ENCODE peak calls at places on chromosomes 6 and 20, in eight cellular contexts. L, N, M, J, K, V, C and G are unnamed samples.

GRCh38 chr6:107466062-107466461 is 6.7 kb upstream of the PDSS2 start:
- DNase-seq in C (no peak), J (no peak), N (no peak), K (no peak), M (no peak), L (no peak), V (no peak), G (no peak)

GRCh38 chr6:131383421-131384411 is 189.3 kb upstream of the ARG1 start:
- DNase-seq in M (peak; percentile 12), J (no peak), N (no peak), C (no peak), L (no peak), K (no peak), V (peak; percentile 33), G (no peak)

GRCh38 chr20:8812818-8813217 is 256.1 kb upstream of the PLCB4 start:
- DNase-seq in C (no peak), M (no peak), N (no peak), L (no peak), V (no peak), K (no peak), J (no peak), G (peak; percentile 46)

GRCh38 chr6:167501831-167502385 is 177.0 kb downstream of the TTLL2 start:
- DNase-seq in J (peak; percentile 51), K (peak; percentile 13), L (no peak), M (no peak), N (no peak), C (peak; percentile 69), V (no peak), G (peak; percentile 45)

GRCh38 chr20:19741914-19742313 is 16.1 kb upstream of the RIN2 start:
- DNase-seq in C (no peak), L (no peak), J (no peak), N (no peak), M (no peak), K (no peak), V (peak; percentile 53), G (no peak)

GRCh38 chr6:42020967-42021366 is 29.4 kb upstream of the TAF8 start:
- DNase-seq in L (no peak), N (no peak), K (no peak), V (no peak), M (no peak), C (no peak), J (no peak), G (no peak)

GRCh38 chr20:53493201-53493908 is 100.3 kb downstream of the ZNF217 start:
- DNase-seq in K (no peak), J (no peak), L (no peak), C (no peak), M (peak; percentile 59), N (no peak), V (no peak), G (no peak)

GRCh38 chr6:151263967-151264366 is 24.2 kb downstream of the AKAP12 start:
- DNase-seq in N (no peak), M (peak; percentile 45), L (no peak), V (peak; percentile 44), K (no peak), C (no peak), J (no peak), G (peak; percentile 70)

GRCh38 chr6:31826793-31827285 is 699 bp upstream of the HSPA1B start:
- DNase-seq in V (peak; percentile 93), J (peak; percentile 53), C (peak; percentile 93), M (peak; percentile 88), K (no peak), N (no peak), L (peak; percentile 95), G (peak; percentile 93)

GRCh38 chr20:44841955-44842354 is 31.6 kb upstream of the RIMS4 start:
- DNase-seq in V (no peak), M (no peak), N (no peak), K (no peak), C (no peak), J (no peak), L (no peak), G (no peak)

GRCh38 chr20:46073024-46073423 is 16.7 kb downstream of the NCOA5 start:
- DNase-seq in L (no peak), M (no peak), K (no peak), C (no peak), N (no peak), V (no peak), J (no peak), G (no peak)

GRCh38 chr6:136889271-136890193 is 32.6 kb upstream of the SLC35D3 start:
- DNase-seq in L (no peak), M (no peak), C (no peak), J (no peak), V (no peak), N (no peak), K (no peak), G (no peak)

GRCh38 chr6:13681305-13682061 is 30.2 kb downstream of the RANBP9 start:
- DNase-seq in V (no peak), C (no peak), K (no peak), N (no peak), M (no peak), J (no peak), L (no peak), G (no peak)

GRCh38 chr6:25350593-25350992 is 71.4 kb downstream of the CARMIL1 start:
- DNase-seq in C (no peak), V (no peak), M (no peak), J (no peak), K (no peak), L (no peak), N (no peak), G (no peak)

GRCh38 chr6:138572200-138572875 is 73.0 kb upstream of the NHSL1 start:
- DNase-seq in K (no peak), L (peak; percentile 71), J (peak; percentile 93), M (peak; percentile 83), C (peak; percentile 82), V (peak; percentile 91), N (no peak), G (peak; percentile 71)

GRCh38 chr6:138572885-138573284 is 73.6 kb upstream of the NHSL1 start:
- DNase-seq in L (no peak), N (no peak), V (no peak), J (no peak), M (no peak), K (no peak), C (no peak), G (no peak)

GRCh38 chr6:138571174-138571573 is 71.9 kb upstream of the NHSL1 start:
- DNase-seq in J (no peak), N (no peak), K (no peak), M (no peak), C (no peak), L (no peak), V (no peak), G (no peak)

GRCh38 chr6:138570716-138571020 is 71.4 kb upstream of the NHSL1 start:
- DNase-seq in C (no peak), N (no peak), L (no peak), K (no peak), M (no peak), J (no peak), V (no peak), G (no peak)

GRCh38 chr6:138571585-138572199 is 72.4 kb upstream of the NHSL1 start:
- DNase-seq in M (no peak), N (no peak), K (no peak), J (no peak), V (peak; percentile 54), L (no peak), C (no peak), G (no peak)
- H3K4me3 ChIP-seq in M (peak overlapping the region; percentile 59), N (peak overlapping the region; percentile 59), K (peak overlapping the region; percentile 28), J (peak overlapping the region; percentile 27), V (peak overlapping the region; percentile 62), L (peak overlapping the region; percentile 50), C (no peak overlapping the region), G (peak overlapping the region; percentile 2)

DNA sequence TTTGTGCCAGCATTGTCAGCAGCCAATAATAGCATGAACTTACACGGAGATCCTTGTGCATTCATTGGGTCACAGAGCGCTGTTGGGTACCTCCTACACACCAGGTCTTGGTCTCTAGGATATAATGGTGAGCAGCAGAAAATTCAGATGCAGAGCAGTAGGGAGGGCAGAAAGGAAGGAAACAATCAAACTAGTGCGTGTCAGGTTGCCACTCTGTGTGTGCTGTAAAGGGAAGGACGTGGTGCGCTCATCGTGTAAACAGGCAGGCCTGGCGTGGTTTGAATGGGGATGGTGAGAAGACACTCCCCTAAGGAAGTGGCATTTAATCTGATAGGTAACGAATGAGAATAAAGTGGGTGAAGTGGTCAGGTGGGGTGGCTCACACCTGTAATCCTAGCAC is 336.4 kb downstream of the CDH26 start:
- DNase-seq in V (no peak), K (no peak), M (no peak), N (no peak), J (no peak), C (no peak), L (no peak), G (no peak)
- H3K4me3 ChIP-seq in V (no peak overlapping the region), K (no peak overlapping the region), M (no peak overlapping the region), N (no peak overlapping the region), J (no peak overlapping the region), C (no peak overlapping the region), L (no peak overlapping the region), G (no peak overlapping the region)

GRCh38 chr20:58228484-58229197 is at the start of gene ANKRD60:
- DNase-seq in V (peak; percentile 56), N (no peak), J (peak; percentile 61), M (peak; percentile 67), L (no peak), K (no peak), C (no peak), G (no peak)
- H3K4me3 ChIP-seq in V (peak within 1 kb of the TSS; percentile 31), N (no peak within 1 kb of the TSS), J (peak within 1 kb of the TSS; percentile 32), M (peak within 1 kb of the TSS; percentile 35), L (peak within 1 kb of the TSS; percentile 9), K (no peak within 1 kb of the TSS), C (no peak within 1 kb of the TSS), G (no peak within 1 kb of the TSS)

DNA sequence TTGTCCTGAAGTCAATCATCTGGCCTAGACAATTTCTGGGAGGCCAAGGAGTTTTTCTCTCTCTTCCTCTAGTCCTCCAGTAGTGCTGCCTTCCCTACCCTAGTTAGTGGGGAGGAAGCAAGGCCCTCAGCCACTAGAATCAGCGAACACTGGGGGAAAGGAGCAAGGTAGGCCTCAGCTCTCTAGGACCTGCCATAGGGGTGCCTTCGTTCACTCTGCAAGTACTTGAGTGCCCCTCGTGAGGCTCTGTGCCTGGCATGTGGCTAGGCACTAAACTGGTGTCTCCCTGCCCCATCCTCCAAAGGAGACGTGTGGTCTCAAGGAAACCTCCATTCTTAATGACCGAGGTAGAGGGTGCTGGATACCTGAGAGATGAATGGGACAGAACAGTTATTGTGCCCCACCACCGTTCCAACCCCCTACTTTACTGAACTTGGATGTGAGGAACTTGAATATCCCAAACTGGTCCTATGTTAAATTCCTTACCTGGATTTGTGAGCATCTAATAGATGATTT is 1.1 kb downstream of the DEF6 start:
- DNase-seq in C (no peak), L (peak; percentile 51), V (no peak), J (no peak), N (no peak), K (no peak), M (no peak), G (no peak)
- H3K4me3 ChIP-seq in C (no peak overlapping the region), L (no peak overlapping the region), V (no peak overlapping the region), J (no peak overlapping the region), N (no peak overlapping the region), K (no peak overlapping the region), M (no peak overlapping the region), G (no peak overlapping the region)

DNA sequence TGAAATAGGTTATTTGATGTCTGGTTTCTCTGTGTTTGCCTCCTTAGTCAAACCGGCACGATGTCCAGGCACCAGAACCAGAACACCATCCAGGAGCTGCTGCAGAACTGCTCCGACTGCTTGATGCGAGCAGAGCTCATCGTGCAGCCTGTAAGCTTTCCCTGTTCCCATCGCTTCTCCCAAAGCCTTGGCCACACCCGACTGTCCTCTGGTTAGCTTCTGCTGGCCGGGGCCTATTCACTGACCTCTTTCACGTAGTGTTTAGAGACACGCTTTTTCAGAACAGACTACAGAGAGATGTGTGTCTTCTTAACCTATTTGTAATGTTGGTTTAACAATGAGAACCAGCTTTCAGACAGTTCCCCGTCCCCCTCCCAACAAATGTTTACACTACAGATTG is 14.2 kb downstream of the DSP start:
- DNase-seq in V (no peak), N (no peak), M (no peak), L (no peak), K (no peak), C (no peak), J (no peak), G (no peak)
- H3K4me3 ChIP-seq in V (no peak overlapping the region), N (no peak overlapping the region), M (no peak overlapping the region), L (no peak overlapping the region), K (no peak overlapping the region), C (no peak overlapping the region), J (no peak overlapping the region), G (no peak overlapping the region)